ENCODE peak calls at places on chromosomes 7 and 10, in four cellular contexts. E is lower leg skin; H is CD14-positive monocyte; P is CD8-positive, alpha-beta T cell. F is an unnamed sample.

GRCh38 chr7:149558149-149558861 is 60.7 kb upstream of the ZNF746 start:
- DNase-seq in P (no peak), E (no peak), H (no peak), F (no peak)

GRCh38 chr10:77892021-77892739 is 34.4 kb downstream of the DLG5 start:
- DNase-seq in H (no peak), P (no peak), E (no peak), F (no peak)

GRCh38 chr7:159026271-159027047 is 118.2 kb downstream of the VIPR2 start:
- DNase-seq in E (peak), P (no peak), H (no peak), F (peak)

GRCh38 chr7:32034052-32034451 is 36.2 kb downstream of the PDE1C start:
- DNase-seq in E (no peak), H (no peak), P (no peak), F (no peak)

GRCh38 chr7:5598261-5598761 is 174.7 kb upstream of the TNRC18 start:
- DNase-seq in H (no peak), P (no peak), E (no peak), F (no peak)

GRCh38 chr10:101843032-101843991 is at the start of gene KCNIP2:
- DNase-seq in E (no peak), P (no peak), H (no peak), F (no peak)

GRCh38 chr7:105887569-105888199 is 11.3 kb upstream of the ATXN7L1 start:
- DNase-seq in E (no peak), P (no peak), H (no peak), F (no peak)

GRCh38 chr10:24469993-24470392 is 253.7 kb downstream of the ARHGAP21 start:
- DNase-seq in P (no peak), H (no peak), E (no peak), F (no peak)

GRCh38 chr10:112834661-112835060 is 115.4 kb upstream of the TCF7L2 start:
- DNase-seq in H (no peak), P (no peak), E (no peak), F (no peak)

DNA sequence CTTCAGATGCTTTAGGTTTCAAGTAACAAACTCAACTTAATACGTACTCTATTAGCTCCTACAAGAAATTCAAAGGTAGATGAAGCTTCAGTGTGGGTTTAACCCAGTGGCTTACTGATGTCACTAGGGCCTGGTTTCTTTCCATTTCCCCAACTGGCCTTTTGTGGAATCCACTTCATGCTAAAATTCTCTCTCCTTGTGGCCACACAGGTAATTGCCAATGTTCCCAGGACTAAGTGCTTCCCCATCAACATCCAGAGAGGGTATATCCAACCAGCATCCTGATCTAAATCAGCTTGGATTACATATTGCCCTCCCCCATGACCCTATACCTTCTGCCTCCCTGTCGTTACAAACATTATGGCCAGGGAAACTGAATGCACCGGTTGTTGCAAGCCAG is 10.7 kb downstream of the FBXL13 start:
- DNase-seq in P (no peak), H (no peak), E (no peak), F (no peak)
- TF ChIP-seq CTCF in P (no peak), H (no peak), E (no peak), F (no peak)

DNA sequence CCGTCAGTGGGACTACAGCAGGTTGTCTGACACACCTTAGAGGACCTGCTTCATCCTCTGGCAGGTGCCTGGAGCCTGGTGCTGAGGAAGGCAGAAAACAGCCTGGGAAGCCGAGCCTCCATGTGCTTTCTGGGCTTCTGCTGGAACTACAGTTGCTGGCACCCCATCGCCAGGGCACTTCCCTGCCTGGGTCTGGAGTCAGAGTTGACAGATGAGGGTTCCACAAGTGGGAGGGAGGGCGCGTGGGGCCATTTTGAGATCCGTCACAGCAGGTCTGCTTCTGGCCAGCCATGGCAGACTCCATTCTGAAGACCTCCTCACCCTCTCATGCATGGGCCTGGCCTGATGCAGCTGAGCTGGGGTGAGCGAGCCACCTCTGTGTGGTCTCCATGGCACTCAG is 33.2 kb upstream of the TCERG1L start:
- DNase-seq in P (no peak), E (peak), H (no peak), F (no peak)
- TF ChIP-seq CTCF in P (no peak), E (no peak), H (no peak), F (no peak)

GRCh38 chr7:134829381-134829986 is 50.0 kb downstream of the CALD1 start:
- DNase-seq in P (no peak), E (no peak), H (no peak), F (no peak)

GRCh38 chr7:134826105-134826504 is 46.7 kb downstream of the CALD1 start:
- DNase-seq in E (no peak), H (no peak), P (no peak), F (no peak)

GRCh38 chr7:134827436-134827835 is 48.0 kb downstream of the CALD1 start:
- DNase-seq in P (no peak), H (no peak), E (no peak), F (no peak)

GRCh38 chr7:134828361-134828760 is 48.9 kb downstream of the CALD1 start:
- DNase-seq in E (no peak), H (no peak), P (no peak), F (no peak)

GRCh38 chr7:134827889-134828288 is 48.5 kb downstream of the CALD1 start:
- DNase-seq in P (no peak), E (no peak), H (no peak), F (no peak)
- TF ChIP-seq CTCF in P (no peak), E (no peak), H (no peak), F (no peak)

GRCh38 chr7:151631968-151632749 is 112.5 kb upstream of the RHEB start:
- DNase-seq in H (peak), P (peak), E (peak), F (no peak)
- TF ChIP-seq CTCF in H (peak), P (no peak), E (no peak), F (peak)

GRCh38 chr7:40680657-40681056 is 545.9 kb downstream of the SUGCT start:
- DNase-seq in P (no peak), E (no peak), H (no peak), F (no peak)
- TF ChIP-seq CTCF in P (no peak), E (no peak), H (peak), F (peak)

F was measured in chondrocyte.